ENCODE peak calls at places on chromosomes 1 and 21, in four cellular contexts. H is HEK293T, V is NCI-H345, Y is right atrium auricular region. L is an unnamed sample.

GRCh38 chr1:230174041-230174440 is 107.0 kb downstream of the GALNT2 start:
- DNase-seq in H (no peak), V (no peak), Y (peak; percentile 42), L (no peak)

GRCh38 chr1:186813420-186813819 is 15.3 kb upstream of the PLA2G4A start:
- DNase-seq in H (no peak), V (no peak), Y (no peak), L (no peak)

GRCh38 chr1:246218686-246219085 is 288.4 kb downstream of the SMYD3 start:
- DNase-seq in H (no peak), V (peak; percentile 32), Y (no peak), L (no peak)

GRCh38 chr1:25971044-25971881 is 26.6 kb downstream of the PAFAH2 start:
- DNase-seq in H (no peak), V (no peak), Y (no peak), L (no peak)

GRCh38 chr21:34908424-34909055 is 140.6 kb downstream of the RUNX1 start:
- DNase-seq in H (no peak), V (no peak), Y (no peak), L (no peak)

GRCh38 chr1:243268751-243269460 is 13.1 kb downstream of the SDCCAG8 start:
- DNase-seq in H (no peak), V (no peak), Y (no peak), L (no peak)

GRCh38 chr1:90616395-90616794 is 100.7 kb downstream of the BARHL2 start:
- DNase-seq in H (peak; percentile 65), V (peak; percentile 7), Y (no peak), L (no peak)

GRCh38 chr1:84570436-84571149 is 3.6 kb downstream of the CTBS start:
- DNase-seq in H (no peak), V (no peak), Y (no peak), L (no peak)

GRCh38 chr1:26064591-26064990 is 2.8 kb downstream of the TRIM63 start:
- DNase-seq in H (no peak), V (no peak), Y (no peak), L (no peak)

GRCh38 chr1:22884806-22885559 is 87.7 kb downstream of the LACTBL1 start:
- DNase-seq in H (no peak), V (no peak), Y (no peak), L (no peak)

GRCh38 chr21:44845418-44846200 is 27.7 kb upstream of the SUMO3 start:
- DNase-seq in H (peak; percentile 73), V (peak; percentile 64), Y (peak; percentile 69), L (peak; percentile 84)

GRCh38 chr1:155175281-155175926 is 1.8 kb downstream of the TRIM46 start:
- DNase-seq in H (no peak), V (no peak), Y (no peak), L (peak; percentile 68)

GRCh38 chr1:109206324-109206723 is 7.4 kb upstream of the SARS1 start:
- DNase-seq in H (no peak), V (no peak), Y (no peak), L (no peak)

GRCh38 chr1:40476924-40477679 is at the start of gene ZFP69:
- DNase-seq in H (peak; percentile 89), V (peak; percentile 86), Y (peak; percentile 62), L (peak; percentile 89)